ENCODE peak calls at places on chromosome 22, in nine cellular contexts. One of them, this sample, is unnamed.

GRCh38 chr22:36728505-36728904 is 25.0 kb upstream of the CACNG2 start:
- DNase-seq in mucosa of descending colon: no peak
- DNase-seq in astrocyte: no peak
- DNase-seq in Peyer's patch: no peak
- DNase-seq in brain microvascular endothelial cell: no peak
- DNase-seq in breast epithelium: no peak
- DNase-seq in astrocyte of the spinal cord: no peak
- DNase-seq in dorsolateral prefrontal cortex: no peak
- DNase-seq in AG09309: no peak
- DNase-seq in this sample: no peak

GRCh38 chr22:42961815-42962214 is 53.1 kb downstream of the PACSIN2 start:
- DNase-seq in mucosa of descending colon: peak; percentile 57
- DNase-seq in astrocyte: no peak
- DNase-seq in Peyer's patch: no peak
- DNase-seq in brain microvascular endothelial cell: no peak
- DNase-seq in breast epithelium: no peak
- DNase-seq in astrocyte of the spinal cord: no peak
- DNase-seq in dorsolateral prefrontal cortex: no peak
- DNase-seq in AG09309: no peak
- DNase-seq in this sample: no peak

GRCh38 chr22:47275479-47276218 is 513.2 kb downstream of the TBC1D22A start:
- DNase-seq in mucosa of descending colon: no peak
- DNase-seq in astrocyte: no peak
- DNase-seq in Peyer's patch: peak; percentile 23
- DNase-seq in brain microvascular endothelial cell: no peak
- DNase-seq in breast epithelium: no peak
- DNase-seq in astrocyte of the spinal cord: peak; percentile 24
- DNase-seq in dorsolateral prefrontal cortex: no peak
- DNase-seq in AG09309: no peak
- DNase-seq in this sample: peak; percentile 2

GRCh38 chr22:29187831-29188230 is 17.9 kb upstream of the EMID1 start:
- DNase-seq in mucosa of descending colon: no peak
- DNase-seq in astrocyte: no peak
- DNase-seq in Peyer's patch: no peak
- DNase-seq in brain microvascular endothelial cell: no peak
- DNase-seq in breast epithelium: no peak
- DNase-seq in astrocyte of the spinal cord: no peak
- DNase-seq in dorsolateral prefrontal cortex: no peak
- DNase-seq in AG09309: no peak
- DNase-seq in this sample: no peak

GRCh38 chr22:35133702-35134395 is 67.9 kb downstream of the ISX start:
- DNase-seq in mucosa of descending colon: peak; percentile 59
- DNase-seq in astrocyte: no peak
- DNase-seq in Peyer's patch: no peak
- DNase-seq in brain microvascular endothelial cell: no peak
- DNase-seq in breast epithelium: no peak
- DNase-seq in astrocyte of the spinal cord: no peak
- DNase-seq in dorsolateral prefrontal cortex: no peak
- DNase-seq in AG09309: no peak
- DNase-seq in this sample: no peak

GRCh38 chr22:37229805-37230672 is 14.0 kb downstream of the RAC2 start:
- DNase-seq in mucosa of descending colon: peak; percentile 69
- DNase-seq in astrocyte: peak; percentile 62
- DNase-seq in Peyer's patch: peak; percentile 59
- DNase-seq in brain microvascular endothelial cell: peak; percentile 43
- DNase-seq in breast epithelium: no peak
- DNase-seq in astrocyte of the spinal cord: peak; percentile 30
- DNase-seq in dorsolateral prefrontal cortex: no peak
- DNase-seq in AG09309: peak; percentile 8
- DNase-seq in this sample: peak; percentile 19

GRCh38 chr22:29727248-29727551 is 7.4 kb downstream of the CABP7 start:
- DNase-seq in mucosa of descending colon: no peak
- DNase-seq in astrocyte: no peak
- DNase-seq in Peyer's patch: no peak
- DNase-seq in brain microvascular endothelial cell: no peak
- DNase-seq in breast epithelium: no peak
- DNase-seq in astrocyte of the spinal cord: no peak
- DNase-seq in dorsolateral prefrontal cortex: no peak
- DNase-seq in AG09309: no peak
- DNase-seq in this sample: peak; percentile 35

GRCh38 chr22:44448271-44448780 is 49.7 kb downstream of the RTL6 start:
- DNase-seq in mucosa of descending colon: no peak
- DNase-seq in astrocyte: peak; percentile 95
- DNase-seq in Peyer's patch: peak; percentile 50
- DNase-seq in brain microvascular endothelial cell: peak; percentile 90
- DNase-seq in breast epithelium: no peak
- DNase-seq in astrocyte of the spinal cord: peak; percentile 96
- DNase-seq in dorsolateral prefrontal cortex: peak; percentile 52
- DNase-seq in AG09309: peak; percentile 90
- DNase-seq in this sample: peak; percentile 96

GRCh38 chr22:40660725-40661124 is 18.6 kb upstream of the MCHR1 start:
- DNase-seq in mucosa of descending colon: no peak
- DNase-seq in astrocyte: no peak
- DNase-seq in Peyer's patch: no peak
- DNase-seq in brain microvascular endothelial cell: no peak
- DNase-seq in breast epithelium: no peak
- DNase-seq in astrocyte of the spinal cord: no peak
- DNase-seq in dorsolateral prefrontal cortex: no peak
- DNase-seq in AG09309: no peak
- DNase-seq in this sample: no peak

GRCh38 chr22:48545976-48546375 is 1281.7 kb downstream of the BRD1 start:
- DNase-seq in mucosa of descending colon: no peak
- DNase-seq in astrocyte: no peak
- DNase-seq in Peyer's patch: no peak
- DNase-seq in brain microvascular endothelial cell: no peak
- DNase-seq in breast epithelium: no peak
- DNase-seq in astrocyte of the spinal cord: no peak
- DNase-seq in dorsolateral prefrontal cortex: no peak
- DNase-seq in AG09309: no peak
- DNase-seq in this sample: no peak

GRCh38 chr22:22047776-22048175 is 65.2 kb upstream of the TOP3B start:
- DNase-seq in mucosa of descending colon: no peak
- DNase-seq in astrocyte: no peak
- DNase-seq in Peyer's patch: no peak
- DNase-seq in brain microvascular endothelial cell: no peak
- DNase-seq in breast epithelium: no peak
- DNase-seq in astrocyte of the spinal cord: no peak
- DNase-seq in dorsolateral prefrontal cortex: no peak
- DNase-seq in AG09309: no peak
- DNase-seq in this sample: no peak

GRCh38 chr22:31086703-31087330 is 5.7 kb downstream of the SMTN start:
- DNase-seq in mucosa of descending colon: no peak
- DNase-seq in astrocyte: no peak
- DNase-seq in Peyer's patch: no peak
- DNase-seq in brain microvascular endothelial cell: no peak
- DNase-seq in breast epithelium: no peak
- DNase-seq in astrocyte of the spinal cord: no peak
- DNase-seq in dorsolateral prefrontal cortex: no peak
- DNase-seq in AG09309: no peak
- DNase-seq in this sample: no peak

GRCh38 chr22:33513388-33514336 is 406.6 kb downstream of the LARGE1 start:
- DNase-seq in mucosa of descending colon: no peak
- DNase-seq in astrocyte: peak; percentile 10
- DNase-seq in Peyer's patch: no peak
- DNase-seq in brain microvascular endothelial cell: peak; percentile 33
- DNase-seq in breast epithelium: no peak
- DNase-seq in astrocyte of the spinal cord: no peak
- DNase-seq in dorsolateral prefrontal cortex: no peak
- DNase-seq in AG09309: no peak
- DNase-seq in this sample: peak; percentile 62

GRCh38 chr22:27041745-27042144 is 384.4 kb downstream of the MIAT start:
- DNase-seq in mucosa of descending colon: no peak
- DNase-seq in astrocyte: no peak
- DNase-seq in Peyer's patch: no peak
- DNase-seq in brain microvascular endothelial cell: no peak
- DNase-seq in breast epithelium: no peak
- DNase-seq in astrocyte of the spinal cord: no peak
- DNase-seq in dorsolateral prefrontal cortex: no peak
- DNase-seq in AG09309: no peak
- DNase-seq in this sample: no peak

GRCh38 chr22:46737976-46738641 is at the start of gene CERK:
- DNase-seq in mucosa of descending colon: peak; percentile 89
- DNase-seq in astrocyte: peak; percentile 44
- DNase-seq in Peyer's patch: peak; percentile 89
- DNase-seq in brain microvascular endothelial cell: no peak
- DNase-seq in breast epithelium: no peak
- DNase-seq in astrocyte of the spinal cord: peak; percentile 75
- DNase-seq in dorsolateral prefrontal cortex: no peak
- DNase-seq in AG09309: no peak
- DNase-seq in this sample: peak; percentile 63

GRCh38 chr22:29555065-29555644 is 1.6 kb upstream of the THOC5 start:
- DNase-seq in mucosa of descending colon: no peak
- DNase-seq in astrocyte: no peak
- DNase-seq in Peyer's patch: no peak
- DNase-seq in brain microvascular endothelial cell: no peak
- DNase-seq in breast epithelium: peak; percentile 76
- DNase-seq in astrocyte of the spinal cord: no peak
- DNase-seq in dorsolateral prefrontal cortex: no peak
- DNase-seq in AG09309: no peak
- DNase-seq in this sample: peak; percentile 6

GRCh38 chr22:42695294-42695693 is 25.4 kb downstream of the A4GALT start:
- DNase-seq in mucosa of descending colon: no peak
- DNase-seq in astrocyte: no peak
- DNase-seq in Peyer's patch: no peak
- DNase-seq in brain microvascular endothelial cell: no peak
- DNase-seq in breast epithelium: no peak
- DNase-seq in astrocyte of the spinal cord: no peak
- DNase-seq in dorsolateral prefrontal cortex: peak; percentile 14
- DNase-seq in AG09309: no peak
- DNase-seq in this sample: peak; percentile 30

GRCh38 chr22:37300551-37301017 is 18.3 kb downstream of the CYTH4 start:
- DNase-seq in mucosa of descending colon: no peak
- DNase-seq in astrocyte: no peak
- DNase-seq in Peyer's patch: no peak
- DNase-seq in brain microvascular endothelial cell: no peak
- DNase-seq in breast epithelium: no peak
- DNase-seq in astrocyte of the spinal cord: no peak
- DNase-seq in dorsolateral prefrontal cortex: no peak
- DNase-seq in AG09309: no peak
- DNase-seq in this sample: no peak

GRCh38 chr22:50089231-50090140 is at the start of gene MOV10L1:
- DNase-seq in mucosa of descending colon: no peak
- DNase-seq in astrocyte: no peak
- DNase-seq in Peyer's patch: no peak
- DNase-seq in brain microvascular endothelial cell: no peak
- DNase-seq in breast epithelium: no peak
- DNase-seq in astrocyte of the spinal cord: peak; percentile 27
- DNase-seq in dorsolateral prefrontal cortex: no peak
- DNase-seq in AG09309: no peak
- DNase-seq in this sample: no peak

GRCh38 chr22:21856197-21856596 is 11.2 kb downstream of the MAPK1 start:
- DNase-seq in mucosa of descending colon: no peak
- DNase-seq in astrocyte: no peak
- DNase-seq in Peyer's patch: no peak
- DNase-seq in brain microvascular endothelial cell: no peak
- DNase-seq in breast epithelium: no peak
- DNase-seq in astrocyte of the spinal cord: no peak
- DNase-seq in dorsolateral prefrontal cortex: no peak
- DNase-seq in AG09309: no peak
- DNase-seq in this sample: no peak

DNA sequence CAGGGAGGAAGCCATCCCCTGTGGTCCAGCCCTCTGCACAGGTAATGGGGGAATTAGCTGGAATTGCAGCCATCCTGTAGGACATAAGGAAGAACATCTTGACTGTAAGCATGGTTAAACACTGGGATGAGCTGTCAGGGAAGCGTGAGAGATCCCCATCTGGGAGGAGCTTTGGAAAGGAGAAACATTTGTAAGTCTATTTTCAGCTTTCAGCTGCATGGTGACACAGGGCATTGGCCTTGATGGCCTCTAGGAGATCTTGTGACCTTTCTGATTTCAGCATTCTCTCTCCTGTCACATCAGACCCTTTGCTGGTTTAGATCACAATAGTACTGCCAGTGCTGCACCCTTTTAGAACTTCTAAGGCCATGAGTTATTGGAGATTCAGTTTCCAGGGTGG is 47.1 kb downstream of the BCR start:
- DNase-seq in mucosa of descending colon: no peak
- DNase-seq in astrocyte: no peak
- DNase-seq in Peyer's patch: peak; percentile 1
- DNase-seq in brain microvascular endothelial cell: no peak
- DNase-seq in breast epithelium: no peak
- DNase-seq in astrocyte of the spinal cord: no peak
- DNase-seq in dorsolateral prefrontal cortex: no peak
- DNase-seq in AG09309: no peak
- DNase-seq in this sample: no peak
- TF ChIP-seq CTCF in mucosa of descending colon: no peak
- TF ChIP-seq CTCF in astrocyte: no peak
- TF ChIP-seq CTCF in Peyer's patch: no peak
- TF ChIP-seq CTCF in brain microvascular endothelial cell: no peak
- TF ChIP-seq CTCF in breast epithelium: no peak
- TF ChIP-seq CTCF in astrocyte of the spinal cord: no peak
- TF ChIP-seq CTCF in dorsolateral prefrontal cortex: no peak
- TF ChIP-seq CTCF in AG09309: no peak
- TF ChIP-seq CTCF in this sample: no peak

GRCh38 chr22:39534591-39535301 is 2.2 kb upstream of the RPS19BP1 start:
- DNase-seq in mucosa of descending colon: peak; percentile 89
- DNase-seq in astrocyte: no peak
- DNase-seq in Peyer's patch: peak; percentile 89
- DNase-seq in brain microvascular endothelial cell: peak; percentile 54
- DNase-seq in breast epithelium: peak; percentile 85
- DNase-seq in astrocyte of the spinal cord: peak; percentile 64
- DNase-seq in dorsolateral prefrontal cortex: peak; percentile 88
- DNase-seq in AG09309: no peak
- DNase-seq in this sample: peak; percentile 63
- H3K4me3 ChIP-seq in mucosa of descending colon: no peak overlapping the region
- H3K4me3 ChIP-seq in astrocyte: no peak overlapping the region
- H3K4me3 ChIP-seq in Peyer's patch: peak overlapping the region; percentile 10
- H3K4me3 ChIP-seq in brain microvascular endothelial cell: peak overlapping the region; percentile 24
- H3K4me3 ChIP-seq in breast epithelium: peak overlapping the region; percentile 19
- H3K4me3 ChIP-seq in astrocyte of the spinal cord: no peak overlapping the region
- H3K4me3 ChIP-seq in dorsolateral prefrontal cortex: peak overlapping the region; percentile 20
- H3K4me3 ChIP-seq in AG09309: peak overlapping the region; percentile 12
- H3K4me3 ChIP-seq in this sample: no peak overlapping the region

DNA sequence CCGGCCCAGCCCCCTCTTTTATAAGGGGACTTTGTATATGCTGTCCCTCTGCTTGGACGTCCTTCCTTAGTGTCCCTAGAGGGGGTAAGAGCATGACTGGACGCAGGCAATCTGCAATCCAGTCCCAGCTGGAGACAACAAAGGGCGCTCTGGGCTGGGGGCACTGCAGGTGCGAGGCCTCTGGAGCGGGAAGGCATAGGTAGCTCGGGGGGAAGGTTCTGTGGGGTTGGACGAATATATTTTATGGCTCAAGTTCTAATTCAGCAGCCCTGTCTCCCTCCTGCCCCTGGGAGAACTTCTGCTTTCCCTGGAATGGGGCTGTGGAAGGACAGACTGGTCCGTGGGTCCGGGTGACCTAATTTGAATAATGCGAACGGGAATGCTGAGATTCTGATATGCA is 40.0 kb downstream of the KCNJ4 start:
- DNase-seq in mucosa of descending colon: peak; percentile 9
- DNase-seq in astrocyte: no peak
- DNase-seq in Peyer's patch: no peak
- DNase-seq in brain microvascular endothelial cell: no peak
- DNase-seq in breast epithelium: peak; percentile 43
- DNase-seq in astrocyte of the spinal cord: no peak
- DNase-seq in dorsolateral prefrontal cortex: no peak
- DNase-seq in AG09309: no peak
- DNase-seq in this sample: no peak
- TF ChIP-seq CTCF in mucosa of descending colon: no peak
- TF ChIP-seq CTCF in astrocyte: no peak
- TF ChIP-seq CTCF in Peyer's patch: no peak
- TF ChIP-seq CTCF in brain microvascular endothelial cell: no peak
- TF ChIP-seq CTCF in breast epithelium: no peak
- TF ChIP-seq CTCF in astrocyte of the spinal cord: no peak
- TF ChIP-seq CTCF in dorsolateral prefrontal cortex: no peak
- TF ChIP-seq CTCF in AG09309: no peak
- TF ChIP-seq CTCF in this sample: no peak

GRCh38 chr22:20267441-20268288 is 453 bp downstream of the RTN4R start:
- DNase-seq in mucosa of descending colon: peak; percentile 68
- DNase-seq in astrocyte: no peak
- DNase-seq in Peyer's patch: peak; percentile 66
- DNase-seq in brain microvascular endothelial cell: no peak
- DNase-seq in breast epithelium: no peak
- DNase-seq in astrocyte of the spinal cord: no peak
- DNase-seq in dorsolateral prefrontal cortex: no peak
- DNase-seq in AG09309: no peak
- DNase-seq in this sample: no peak
- H3K4me3 ChIP-seq in mucosa of descending colon: peak overlapping the region; percentile 15
- H3K4me3 ChIP-seq in astrocyte: no peak overlapping the region
- H3K4me3 ChIP-seq in Peyer's patch: peak overlapping the region; percentile 67
- H3K4me3 ChIP-seq in brain microvascular endothelial cell: no peak overlapping the region
- H3K4me3 ChIP-seq in breast epithelium: peak overlapping the region; percentile 60
- H3K4me3 ChIP-seq in astrocyte of the spinal cord: no peak overlapping the region
- H3K4me3 ChIP-seq in dorsolateral prefrontal cortex: peak overlapping the region; percentile 57
- H3K4me3 ChIP-seq in AG09309: no peak overlapping the region
- H3K4me3 ChIP-seq in this sample: no peak overlapping the region